ENCODE peak calls at places on chromosome 14, in eight cellular contexts. N is mesendoderm, L is mammary epithelial cell, R is right lobe of liver, X is colonic mucosa, J is psoas muscle, P is sigmoid colon, K is heart right ventricle. E is an unnamed sample.

GRCh38 chr14:23831591-23831990 is 122.0 kb upstream of the DHRS4 start:
- DNase-seq in X (no peak), J (no peak), R (no peak), P (no peak), L (no peak), K (no peak), N (no peak), E (no peak)

GRCh38 chr14:41604793-41605534 is 1.7 kb upstream of the LRFN5 start:
- DNase-seq in J (peak; percentile 65), R (no peak), L (no peak), K (peak; percentile 32), P (peak; percentile 77), N (peak; percentile 97), X (peak; percentile 16), E (peak; percentile 48)

GRCh38 chr14:102525213-102526143 is 15.9 kb upstream of the ANKRD9 start:
- DNase-seq in P (no peak), K (no peak), J (peak; percentile 48), X (peak; percentile 70), L (peak; percentile 71), N (no peak), R (no peak), E (no peak)

GRCh38 chr14:67566908-67567307 is 33.2 kb downstream of the PIGH start:
- DNase-seq in K (no peak), R (no peak), L (no peak), X (no peak), P (peak; percentile 39), J (peak; percentile 71), N (peak; percentile 57), E (no peak)

GRCh38 chr14:34137001-34137400 is 186.1 kb upstream of the EGLN3 start:
- DNase-seq in K (no peak), P (no peak), X (no peak), L (no peak), J (no peak), R (no peak), N (no peak), E (no peak)

GRCh38 chr14:34794217-34794616 is 79.8 kb upstream of the CFL2 start:
- DNase-seq in R (no peak), N (no peak), K (no peak), X (no peak), L (no peak), P (no peak), J (no peak), E (no peak)

GRCh38 chr14:99273025-99273723 is 1.2 kb upstream of the BCL11B start:
- DNase-seq in K (no peak), L (peak; percentile 62), N (peak; percentile 93), J (no peak), R (no peak), P (no peak), X (peak; percentile 87), E (no peak)

GRCh38 chr14:60151715-60152114 is 13.5 kb downstream of the DHRS7 start:
- DNase-seq in P (peak; percentile 86), J (peak; percentile 94), L (peak; percentile 84), X (peak; percentile 44), R (peak; percentile 59), N (no peak), K (peak; percentile 51), E (peak; percentile 62)

GRCh38 chr14:94562941-94563883 is 2.0 kb downstream of the SERPINA4 start:
- DNase-seq in J (no peak), P (no peak), R (peak; percentile 37), K (no peak), X (no peak), L (peak; percentile 20), N (no peak), E (no peak)

GRCh38 chr14:102510616-102511520 is 1.3 kb upstream of the ANKRD9 start:
- DNase-seq in P (peak; percentile 64), R (no peak), J (no peak), K (no peak), L (no peak), N (peak; percentile 95), X (peak; percentile 94), E (peak; percentile 55)

GRCh38 chr14:30915596-30915995 is 41.2 kb downstream of the COCH start:
- DNase-seq in P (no peak), X (no peak), K (no peak), L (no peak), N (no peak), R (no peak), J (no peak), E (no peak)

GRCh38 chr14:81400852-81401251 is 728 bp upstream of the STON2 start:
- DNase-seq in J (peak; percentile 85), K (peak; percentile 19), L (peak; percentile 97), X (peak; percentile 70), R (no peak), P (peak; percentile 88), N (peak; percentile 86), E (no peak)

GRCh38 chr14:82113710-82114109 is 580.1 kb upstream of the SEL1L start:
- DNase-seq in J (no peak), K (no peak), R (no peak), P (no peak), L (no peak), X (no peak), N (no peak), E (no peak)

GRCh38 chr14:96067985-96068930 is 29.1 kb downstream of the C14orf132 start:
- DNase-seq in X (no peak), J (no peak), P (no peak), K (no peak), L (no peak), N (no peak), R (peak; percentile 22), E (no peak)
- H3K27me3 ChIP-seq in X (no peaks in the 10 kb centered on the region), J (no peaks in the 10 kb centered on the region), P (no peaks in the 10 kb centered on the region), K (no peaks in the 10 kb centered on the region), L (peaks cover 17% of the 10 kb centered on the region), N (no peaks in the 10 kb centered on the region), R (no peaks in the 10 kb centered on the region), E (peaks cover 47% of the 10 kb centered on the region)

GRCh38 chr14:95698287-95698686 is 12.1 kb downstream of the TCL1B start:
- DNase-seq in K (no peak), J (no peak), N (no peak), X (no peak), L (no peak), R (no peak), P (no peak), E (no peak)
- H3K4me1 ChIP-seq in K (no peaks in the 10 kb centered on the region), J (no peaks in the 10 kb centered on the region), N (no peaks in the 10 kb centered on the region), X (no peaks in the 10 kb centered on the region), L (no peaks in the 10 kb centered on the region), R (no peaks in the 10 kb centered on the region), P (no peaks in the 10 kb centered on the region), E (no peaks in the 10 kb centered on the region)

GRCh38 chr14:75254901-75255300 is 23.7 kb upstream of the FOS start:
- DNase-seq in X (peak; percentile 71), R (peak; percentile 71), J (no peak), K (no peak), N (peak; percentile 63), P (no peak), L (peak; percentile 95), E (no peak)
- H3K27ac ChIP-seq in X (peak overlapping the region; percentile 91), R (peak overlapping the region; percentile 96), J (peak overlapping the region; percentile 95), K (peak overlapping the region; percentile 2), N (no peak overlapping the region), P (no peak overlapping the region), L (peak overlapping the region; percentile 97), E (no peak overlapping the region)

GRCh38 chr14:20797159-20797558 is 5.5 kb downstream of the RNASE1 start:
- DNase-seq in P (no peak), R (no peak), X (no peak), J (no peak), L (no peak), K (no peak), N (no peak), E (no peak)
- H3K27me3 ChIP-seq in P (no peaks in the 10 kb centered on the region), R (no peaks in the 10 kb centered on the region), X (no peaks in the 10 kb centered on the region), J (no peaks in the 10 kb centered on the region), L (peaks cover 1% of the 10 kb centered on the region), K (no peaks in the 10 kb centered on the region), N (no peaks in the 10 kb centered on the region), E (no peaks in the 10 kb centered on the region)

GRCh38 chr14:75153295-75153694 is 23.1 kb downstream of the TMED10 start:
- DNase-seq in R (no peak), K (no peak), J (no peak), N (peak; percentile 51), X (no peak), L (no peak), P (no peak), E (no peak)

GRCh38 chr14:75155159-75155558 is 21.3 kb downstream of the TMED10 start:
- DNase-seq in J (no peak), X (no peak), N (no peak), P (no peak), K (no peak), L (no peak), R (no peak), E (no peak)

GRCh38 chr14:75144944-75145343 is 18.1 kb upstream of the NEK9 start:
- DNase-seq in L (no peak), J (no peak), X (no peak), P (no peak), R (no peak), N (no peak), K (peak; percentile 22), E (no peak)

GRCh38 chr14:75147423-75148071 is 20.7 kb upstream of the NEK9 start:
- DNase-seq in L (peak; percentile 95), X (peak; percentile 40), J (peak; percentile 76), K (peak; percentile 74), R (no peak), N (peak; percentile 98), P (peak; percentile 92), E (peak; percentile 54)

DNA sequence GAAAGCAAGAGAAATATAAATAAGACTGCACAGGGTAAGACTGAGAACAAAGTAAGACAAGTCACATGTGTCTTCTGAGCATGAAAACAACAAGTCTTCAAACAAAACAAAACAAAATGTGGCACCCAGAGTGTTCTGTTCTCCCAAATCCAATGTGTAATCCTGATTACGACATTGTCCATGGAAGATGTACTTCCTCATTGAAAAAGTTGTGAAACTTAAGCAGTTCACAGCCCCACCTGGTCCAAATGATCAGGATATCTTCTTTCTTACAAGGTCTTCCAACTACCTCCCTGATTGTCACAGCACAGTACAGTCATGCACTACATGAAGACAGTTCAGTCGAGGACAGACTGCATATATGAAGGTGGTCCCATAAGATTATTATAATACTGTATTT is 23.3 kb upstream of the NEK9 start:
- DNase-seq in P (no peak), L (no peak), N (no peak), K (no peak), R (no peak), J (no peak), X (no peak), E (no peak)
- H3K4me1 ChIP-seq in P (no peaks in the 10 kb centered on the region), L (peaks cover 19% of the 10 kb centered on the region), N (peaks cover 2% of the 10 kb centered on the region), K (peaks cover 39% of the 10 kb centered on the region), R (no peaks in the 10 kb centered on the region), J (peaks cover 26% of the 10 kb centered on the region), X (no peaks in the 10 kb centered on the region), E (peaks cover 56% of the 10 kb centered on the region)

GRCh38 chr14:73714656-73715081 is 485 bp upstream of the PNMA1 start:
- DNase-seq in N (no peak), X (no peak), L (no peak), J (no peak), R (no peak), K (no peak), P (no peak), E (no peak)
- H3K27ac ChIP-seq in N (no peak overlapping the region), X (no peak overlapping the region), L (peak overlapping the region; percentile 54), J (peak overlapping the region; percentile 85), R (no peak overlapping the region), K (peak overlapping the region; percentile 2), P (peak overlapping the region; percentile 96), E (peak overlapping the region; percentile 89)

GRCh38 chr14:64779472-64779871 is 75.2 kb downstream of the PLEKHG3 start:
- DNase-seq in X (no peak), K (peak; percentile 62), L (no peak), P (no peak), J (no peak), N (no peak), R (peak; percentile 74), E (peak; percentile 71)
- H3K27me3 ChIP-seq in X (no peaks in the 10 kb centered on the region), K (no peaks in the 10 kb centered on the region), L (no peaks in the 10 kb centered on the region), P (no peaks in the 10 kb centered on the region), J (no peaks in the 10 kb centered on the region), N (no peaks in the 10 kb centered on the region), R (no peaks in the 10 kb centered on the region), E (no peaks in the 10 kb centered on the region)

E was measured in left ventricle myocardium inferior.